ENCODE peak calls at places on chromosomes 13 and 19, in four cellular contexts. One of them, this sample, is unnamed.

GRCh38 chr19:49889687-49890348 is 6.9 kb downstream of the IL4I1 start:
- DNase-seq in mesendoderm: peak
- DNase-seq in aorta: peak
- DNase-seq in CD8-positive, alpha-beta memory T cell: peak
- DNase-seq in this sample: no peak

GRCh38 chr19:31113250-31113685 is 236.0 kb downstream of the TSHZ3 start:
- DNase-seq in aorta: no peak
- DNase-seq in mesendoderm: no peak
- DNase-seq in CD8-positive, alpha-beta memory T cell: no peak
- DNase-seq in this sample: no peak

GRCh38 chr19:17346109-17346671 is 8.8 kb downstream of the GTPBP3 start:
- DNase-seq in aorta: peak
- DNase-seq in mesendoderm: peak
- DNase-seq in CD8-positive, alpha-beta memory T cell: peak
- DNase-seq in this sample: no peak

GRCh38 chr13:95035311-95036109 is 265.7 kb downstream of the ABCC4 start:
- DNase-seq in aorta: no peak
- DNase-seq in CD8-positive, alpha-beta memory T cell: no peak
- DNase-seq in mesendoderm: no peak
- DNase-seq in this sample: no peak

GRCh38 chr19:16001481-16002312 is 52.9 kb downstream of the OR10H4 start:
- DNase-seq in aorta: no peak
- DNase-seq in CD8-positive, alpha-beta memory T cell: no peak
- DNase-seq in mesendoderm: no peak
- DNase-seq in this sample: peak

GRCh38 chr19:18878058-18878797 is 17.7 kb downstream of the CERS1 start:
- DNase-seq in CD8-positive, alpha-beta memory T cell: no peak
- DNase-seq in mesendoderm: no peak
- DNase-seq in aorta: no peak
- DNase-seq in this sample: no peak

GRCh38 chr19:48255376-48256303 is at the start of gene CARD8:
- DNase-seq in CD8-positive, alpha-beta memory T cell: peak
- DNase-seq in mesendoderm: peak
- DNase-seq in aorta: peak
- DNase-seq in this sample: no peak

GRCh38 chr13:92510416-92510815 is 716.2 kb upstream of the GPC6 start:
- DNase-seq in CD8-positive, alpha-beta memory T cell: no peak
- DNase-seq in mesendoderm: peak
- DNase-seq in aorta: no peak
- DNase-seq in this sample: no peak

GRCh38 chr19:45440873-45441654 is 17.3 kb upstream of the ERCC1 start:
- DNase-seq in aorta: no peak
- DNase-seq in mesendoderm: peak
- DNase-seq in CD8-positive, alpha-beta memory T cell: no peak
- DNase-seq in this sample: no peak

GRCh38 chr13:61728468-61728867 is 312.8 kb upstream of the PCDH20 start:
- DNase-seq in aorta: no peak
- DNase-seq in mesendoderm: no peak
- DNase-seq in CD8-positive, alpha-beta memory T cell: no peak
- DNase-seq in this sample: no peak

GRCh38 chr13:89925107-89925506 is 1422.4 kb upstream of the MIR17HG start:
- DNase-seq in aorta: no peak
- DNase-seq in CD8-positive, alpha-beta memory T cell: no peak
- DNase-seq in mesendoderm: peak
- DNase-seq in this sample: no peak

GRCh38 chr19:4009990-4010807 is 2.7 kb downstream of the PIAS4 start:
- DNase-seq in mesendoderm: no peak
- DNase-seq in CD8-positive, alpha-beta memory T cell: no peak
- DNase-seq in aorta: no peak
- DNase-seq in this sample: no peak

GRCh38 chr13:102571075-102571474 is 25.7 kb upstream of the TPP2 start:
- DNase-seq in CD8-positive, alpha-beta memory T cell: no peak
- DNase-seq in aorta: no peak
- DNase-seq in mesendoderm: peak
- DNase-seq in this sample: no peak

GRCh38 chr13:23766199-23766771 is 122.9 kb downstream of the MIPEP start:
- DNase-seq in aorta: no peak
- DNase-seq in CD8-positive, alpha-beta memory T cell: no peak
- DNase-seq in mesendoderm: no peak
- DNase-seq in this sample: no peak

GRCh38 chr19:30792561-30793505 is 420.6 kb downstream of the ZNF536 start:
- DNase-seq in CD8-positive, alpha-beta memory T cell: no peak
- DNase-seq in mesendoderm: no peak
- DNase-seq in aorta: no peak
- DNase-seq in this sample: no peak

GRCh38 chr13:21683034-21683733 is 12.3 kb downstream of the FGF9 start:
- DNase-seq in mesendoderm: no peak
- DNase-seq in aorta: no peak
- DNase-seq in CD8-positive, alpha-beta memory T cell: no peak
- DNase-seq in this sample: no peak

GRCh38 chr13:52353116-52353718 is 52.8 kb downstream of the THSD1 start:
- DNase-seq in aorta: no peak
- DNase-seq in mesendoderm: no peak
- DNase-seq in CD8-positive, alpha-beta memory T cell: no peak
- DNase-seq in this sample: no peak

GRCh38 chr13:42600943-42601342 is 27.0 kb downstream of the TNFSF11 start:
- DNase-seq in aorta: no peak
- DNase-seq in CD8-positive, alpha-beta memory T cell: no peak
- DNase-seq in mesendoderm: no peak
- DNase-seq in this sample: no peak

GRCh38 chr13:106515635-106516254 is 19.7 kb downstream of the EFNB2 start:
- DNase-seq in mesendoderm: no peak
- DNase-seq in CD8-positive, alpha-beta memory T cell: no peak
- DNase-seq in aorta: no peak
- DNase-seq in this sample: no peak

GRCh38 chr13:90008707-90009149 is 1338.8 kb upstream of the MIR17HG start:
- DNase-seq in CD8-positive, alpha-beta memory T cell: no peak
- DNase-seq in aorta: no peak
- DNase-seq in mesendoderm: peak
- DNase-seq in this sample: no peak

GRCh38 chr13:35210234-35210633 is 266.3 kb downstream of the MAB21L1 start:
- DNase-seq in aorta: no peak
- DNase-seq in CD8-positive, alpha-beta memory T cell: no peak
- DNase-seq in mesendoderm: no peak
- DNase-seq in this sample: no peak

GRCh38 chr19:1064661-1065605 is 2.0 kb upstream of the ARHGAP45 start:
- DNase-seq in aorta: peak
- DNase-seq in mesendoderm: peak
- DNase-seq in CD8-positive, alpha-beta memory T cell: peak
- DNase-seq in this sample: no peak

GRCh38 chr13:97855570-97855970 is 97.9 kb upstream of the IPO5 start:
- DNase-seq in aorta: no peak
- DNase-seq in CD8-positive, alpha-beta memory T cell: no peak
- DNase-seq in mesendoderm: peak
- DNase-seq in this sample: peak

GRCh38 chr19:47381653-47382279 is 32.7 kb downstream of the DHX34 start:
- DNase-seq in mesendoderm: no peak
- DNase-seq in aorta: no peak
- DNase-seq in CD8-positive, alpha-beta memory T cell: peak
- DNase-seq in this sample: no peak

GRCh38 chr19:30088567-30088966 is 146.5 kb downstream of the URI1 start:
- DNase-seq in mesendoderm: no peak
- DNase-seq in CD8-positive, alpha-beta memory T cell: no peak
- DNase-seq in aorta: no peak
- DNase-seq in this sample: no peak

GRCh38 chr13:61954092-61954491 is 538.4 kb upstream of the PCDH20 start:
- DNase-seq in mesendoderm: peak
- DNase-seq in CD8-positive, alpha-beta memory T cell: no peak
- DNase-seq in aorta: no peak
- DNase-seq in this sample: no peak

GRCh38 chr13:36829753-36830152 is 10.7 kb downstream of the RFXAP start:
- DNase-seq in aorta: no peak
- DNase-seq in mesendoderm: no peak
- DNase-seq in CD8-positive, alpha-beta memory T cell: no peak
- DNase-seq in this sample: no peak

GRCh38 chr13:42832341-42833153 is 51.2 kb downstream of the FAM216B start:
- DNase-seq in CD8-positive, alpha-beta memory T cell: no peak
- DNase-seq in aorta: peak
- DNase-seq in mesendoderm: no peak
- DNase-seq in this sample: peak

GRCh38 chr13:51849145-51850101 is 4.4 kb upstream of the TMEM272 start:
- DNase-seq in CD8-positive, alpha-beta memory T cell: no peak
- DNase-seq in mesendoderm: peak
- DNase-seq in aorta: no peak
- DNase-seq in this sample: no peak

DNA sequence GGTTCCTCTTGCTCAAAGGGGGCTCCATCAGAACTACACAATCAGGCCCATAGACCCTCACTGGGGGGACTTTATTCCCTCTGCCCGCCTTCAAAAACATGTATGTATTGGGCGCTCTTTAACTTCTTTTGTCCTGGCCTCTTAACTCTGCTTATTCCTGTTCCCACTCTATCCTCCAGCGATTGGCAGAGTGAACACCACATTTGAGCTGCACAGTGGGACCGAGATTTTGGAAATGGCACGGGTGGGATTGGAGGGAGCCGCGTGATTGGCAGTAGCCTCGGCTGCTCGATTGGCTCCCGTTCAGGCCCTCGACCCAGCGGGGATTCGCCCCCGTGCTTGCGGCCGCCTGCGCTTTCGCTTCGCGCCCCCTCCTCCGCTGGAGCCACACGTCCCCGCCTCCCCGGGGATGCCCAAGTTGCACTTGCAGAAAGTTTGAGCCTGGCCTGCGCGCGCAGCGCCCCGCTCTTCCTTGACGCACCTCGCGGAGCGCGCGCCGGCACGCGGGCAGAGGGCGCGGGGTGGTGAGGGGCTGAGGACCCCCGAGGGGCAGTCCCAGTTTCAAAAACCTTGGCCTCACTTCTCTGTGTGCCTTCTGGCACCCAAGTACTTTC is at the start of gene ZIC5:
- DNase-seq in aorta: no peak
- DNase-seq in mesendoderm: peak
- DNase-seq in CD8-positive, alpha-beta memory T cell: no peak
- DNase-seq in this sample: no peak
- H3K4me3 ChIP-seq in aorta: peak
- H3K4me3 ChIP-seq in mesendoderm: peak
- H3K4me3 ChIP-seq in CD8-positive, alpha-beta memory T cell: no peak
- H3K4me3 ChIP-seq in this sample: no peak

GRCh38 chr19:38321646-38322323 is 2.1 kb downstream of the KCNK6 start:
- DNase-seq in aorta: peak
- DNase-seq in mesendoderm: no peak
- DNase-seq in CD8-positive, alpha-beta memory T cell: no peak
- DNase-seq in this sample: no peak
- H3K4me3 ChIP-seq in aorta: no peak
- H3K4me3 ChIP-seq in mesendoderm: no peak
- H3K4me3 ChIP-seq in CD8-positive, alpha-beta memory T cell: no peak
- H3K4me3 ChIP-seq in this sample: no peak

DNA sequence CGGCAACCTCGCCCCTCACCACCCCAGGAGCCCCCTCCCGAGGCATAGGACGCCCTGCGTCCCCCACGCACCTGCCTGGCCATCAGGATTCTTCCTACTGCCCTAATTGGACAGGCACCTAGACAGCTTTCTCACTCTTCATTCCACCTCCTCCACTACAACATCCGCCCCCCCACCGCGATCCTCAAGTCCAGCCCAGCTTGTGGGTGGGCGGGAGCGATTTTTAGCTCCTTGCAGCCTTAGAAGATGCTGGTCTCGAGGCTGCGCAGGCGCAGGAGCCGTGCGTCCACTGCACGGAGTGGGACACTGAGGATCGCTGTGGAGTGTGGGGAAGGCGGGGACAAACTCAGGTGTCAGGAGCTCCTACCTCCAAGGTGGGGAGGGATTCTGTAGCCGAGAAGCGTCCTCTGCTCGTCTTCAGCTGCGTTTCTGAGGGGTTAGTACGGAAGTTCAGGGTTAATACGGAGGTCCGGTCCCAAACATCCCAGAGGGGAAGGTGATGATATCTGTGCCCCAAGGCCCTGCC is at the start of gene RTBDN:
- DNase-seq in CD8-positive, alpha-beta memory T cell: no peak
- DNase-seq in aorta: no peak
- DNase-seq in mesendoderm: peak
- DNase-seq in this sample: no peak
- H3K4me3 ChIP-seq in CD8-positive, alpha-beta memory T cell: no peak
- H3K4me3 ChIP-seq in aorta: peak
- H3K4me3 ChIP-seq in mesendoderm: peak
- H3K4me3 ChIP-seq in this sample: peak

GRCh38 chr13:45364876-45365557 is 24.0 kb upstream of the TPT1 start:
- DNase-seq in aorta: no peak
- DNase-seq in mesendoderm: no peak
- DNase-seq in CD8-positive, alpha-beta memory T cell: no peak
- DNase-seq in this sample: no peak
- H3K4me3 ChIP-seq in aorta: no peak
- H3K4me3 ChIP-seq in mesendoderm: no peak
- H3K4me3 ChIP-seq in CD8-positive, alpha-beta memory T cell: no peak
- H3K4me3 ChIP-seq in this sample: no peak

GRCh38 chr19:34314437-34315313 is 50.3 kb upstream of the GPI start:
- DNase-seq in mesendoderm: no peak
- DNase-seq in aorta: no peak
- DNase-seq in CD8-positive, alpha-beta memory T cell: no peak
- DNase-seq in this sample: no peak
- H3K4me3 ChIP-seq in mesendoderm: no peak
- H3K4me3 ChIP-seq in aorta: no peak
- H3K4me3 ChIP-seq in CD8-positive, alpha-beta memory T cell: no peak
- H3K4me3 ChIP-seq in this sample: no peak

GRCh38 chr19:33866696-33867095 is 70.0 kb downstream of the KCTD15 start:
- DNase-seq in CD8-positive, alpha-beta memory T cell: no peak
- DNase-seq in aorta: no peak
- DNase-seq in mesendoderm: no peak
- DNase-seq in this sample: no peak

GRCh38 chr19:33871605-33872004 is 74.9 kb downstream of the KCTD15 start:
- DNase-seq in aorta: no peak
- DNase-seq in mesendoderm: no peak
- DNase-seq in CD8-positive, alpha-beta memory T cell: no peak
- DNase-seq in this sample: no peak

GRCh38 chr19:33868821-33869412 is 72.2 kb downstream of the KCTD15 start:
- DNase-seq in mesendoderm: peak
- DNase-seq in CD8-positive, alpha-beta memory T cell: no peak
- DNase-seq in aorta: peak
- DNase-seq in this sample: no peak

GRCh38 chr19:33865306-33865705 is 68.6 kb downstream of the KCTD15 start:
- DNase-seq in mesendoderm: no peak
- DNase-seq in CD8-positive, alpha-beta memory T cell: no peak
- DNase-seq in aorta: no peak
- DNase-seq in this sample: no peak

GRCh38 chr19:33868076-33868735 is 71.5 kb downstream of the KCTD15 start:
- DNase-seq in aorta: no peak
- DNase-seq in CD8-positive, alpha-beta memory T cell: no peak
- DNase-seq in mesendoderm: no peak
- DNase-seq in this sample: no peak
- H3K4me3 ChIP-seq in aorta: peak
- H3K4me3 ChIP-seq in CD8-positive, alpha-beta memory T cell: no peak
- H3K4me3 ChIP-seq in mesendoderm: no peak
- H3K4me3 ChIP-seq in this sample: no peak